ENCODE peak calls at places on chromosome 13, in four cellular contexts. One of them, this sample, is unnamed.
A peak's percentile ranks its signal among the peaks of the same experiment; 100 is the strongest.

GRCh38 chr13:100470841-100471505 is 117.6 kb downstream of the GGACT start:
- DNase-seq in body of pancreas: no peak
- DNase-seq in fibroblast of villous mesenchyme: no peak
- DNase-seq in activated CD4-positive, CD25-positive, alpha-beta regulatory T cell: no peak
- DNase-seq in this sample: no peak

GRCh38 chr13:87087741-87088140 is 583.4 kb upstream of the SLITRK5 start:
- DNase-seq in fibroblast of villous mesenchyme: peak; percentile 64
- DNase-seq in body of pancreas: no peak
- DNase-seq in activated CD4-positive, CD25-positive, alpha-beta regulatory T cell: no peak
- DNase-seq in this sample: no peak

GRCh38 chr13:62357887-62358645 is 942.4 kb upstream of the PCDH20 start:
- DNase-seq in activated CD4-positive, CD25-positive, alpha-beta regulatory T cell: no peak
- DNase-seq in fibroblast of villous mesenchyme: peak; percentile 0
- DNase-seq in body of pancreas: no peak
- DNase-seq in this sample: no peak

GRCh38 chr13:101230271-101230890 is 185.9 kb downstream of the NALCN start:
- DNase-seq in fibroblast of villous mesenchyme: no peak
- DNase-seq in body of pancreas: no peak
- DNase-seq in activated CD4-positive, CD25-positive, alpha-beta regulatory T cell: no peak
- DNase-seq in this sample: no peak

GRCh38 chr13:27353653-27354052 is 70.8 kb upstream of the GTF3A start:
- DNase-seq in body of pancreas: no peak
- DNase-seq in activated CD4-positive, CD25-positive, alpha-beta regulatory T cell: no peak
- DNase-seq in fibroblast of villous mesenchyme: no peak
- DNase-seq in this sample: no peak

GRCh38 chr13:97273341-97273831 is 51.3 kb downstream of the MBNL2 start:
- DNase-seq in body of pancreas: no peak
- DNase-seq in activated CD4-positive, CD25-positive, alpha-beta regulatory T cell: no peak
- DNase-seq in fibroblast of villous mesenchyme: no peak
- DNase-seq in this sample: no peak

GRCh38 chr13:33483471-33483870 is 197.9 kb upstream of the STARD13 start:
- DNase-seq in fibroblast of villous mesenchyme: peak; percentile 59
- DNase-seq in activated CD4-positive, CD25-positive, alpha-beta regulatory T cell: no peak
- DNase-seq in body of pancreas: no peak
- DNase-seq in this sample: no peak

GRCh38 chr13:106182404-106182803 is 353.1 kb downstream of the EFNB2 start:
- DNase-seq in activated CD4-positive, CD25-positive, alpha-beta regulatory T cell: no peak
- DNase-seq in fibroblast of villous mesenchyme: peak; percentile 91
- DNase-seq in body of pancreas: no peak
- DNase-seq in this sample: no peak

GRCh38 chr13:99350191-99350590 is 43.0 kb upstream of the GPR183 start:
- DNase-seq in fibroblast of villous mesenchyme: no peak
- DNase-seq in body of pancreas: no peak
- DNase-seq in activated CD4-positive, CD25-positive, alpha-beta regulatory T cell: no peak
- DNase-seq in this sample: no peak

GRCh38 chr13:101190976-101191375 is 225.3 kb downstream of the NALCN start:
- DNase-seq in fibroblast of villous mesenchyme: no peak
- DNase-seq in activated CD4-positive, CD25-positive, alpha-beta regulatory T cell: no peak
- DNase-seq in body of pancreas: no peak
- DNase-seq in this sample: no peak

GRCh38 chr13:114025432-114026127 is 51.7 kb upstream of the C13orf46 start:
- DNase-seq in fibroblast of villous mesenchyme: peak; percentile 94
- DNase-seq in body of pancreas: no peak
- DNase-seq in activated CD4-positive, CD25-positive, alpha-beta regulatory T cell: no peak
- DNase-seq in this sample: no peak

GRCh38 chr13:101453784-101454201 is 1.3 kb downstream of the ITGBL1 start:
- DNase-seq in fibroblast of villous mesenchyme: no peak
- DNase-seq in body of pancreas: peak; percentile 47
- DNase-seq in activated CD4-positive, CD25-positive, alpha-beta regulatory T cell: no peak
- DNase-seq in this sample: no peak

GRCh38 chr13:32811297-32811800 is 204.9 kb upstream of the KL start:
- DNase-seq in fibroblast of villous mesenchyme: peak; percentile 68
- DNase-seq in activated CD4-positive, CD25-positive, alpha-beta regulatory T cell: no peak
- DNase-seq in body of pancreas: no peak
- DNase-seq in this sample: no peak

GRCh38 chr13:80945328-80945727 is 604.4 kb upstream of the SPRY2 start:
- DNase-seq in fibroblast of villous mesenchyme: no peak
- DNase-seq in activated CD4-positive, CD25-positive, alpha-beta regulatory T cell: no peak
- DNase-seq in body of pancreas: no peak
- DNase-seq in this sample: no peak

GRCh38 chr13:106535552-106536243 is at the start of gene EFNB2:
- DNase-seq in fibroblast of villous mesenchyme: peak; percentile 91
- DNase-seq in body of pancreas: peak; percentile 91
- DNase-seq in activated CD4-positive, CD25-positive, alpha-beta regulatory T cell: peak; percentile 71
- DNase-seq in this sample: peak; percentile 85

GRCh38 chr13:40064154-40064713 is 408.8 kb downstream of the COG6 start:
- DNase-seq in body of pancreas: no peak
- DNase-seq in activated CD4-positive, CD25-positive, alpha-beta regulatory T cell: no peak
- DNase-seq in fibroblast of villous mesenchyme: no peak
- DNase-seq in this sample: no peak